ENCODE peak calls at places on chromosomes 7 and 10, in seven cellular contexts. M, P, W, L, H, S and G are unnamed samples.
A peak's percentile ranks its signal among the peaks of the same experiment; 100 is the strongest.

GRCh38 chr7:157975401-157976372 is 611.9 kb downstream of the PTPRN2 start:
- DNase-seq in H (no peak), L (no peak), P (peak; percentile 48), W (no peak), M (no peak), S (no peak), G (no peak)

GRCh38 chr7:45622058-45622457 is 47.9 kb downstream of the ADCY1 start:
- DNase-seq in M (no peak), P (no peak), L (no peak), W (no peak), H (no peak), S (peak; percentile 61), G (no peak)

GRCh38 chr7:157480651-157481050 is 143.8 kb downstream of the DNAJB6 start:
- DNase-seq in M (no peak), L (no peak), S (peak; percentile 41), H (no peak), P (no peak), W (no peak), G (no peak)

GRCh38 chr10:118394557-118395194 is 52.6 kb upstream of the FAM204A start:
- DNase-seq in H (no peak), W (no peak), P (no peak), L (no peak), M (no peak), S (no peak), G (no peak)

GRCh38 chr7:37310322-37311080 is 138.2 kb downstream of the ELMO1 start:
- DNase-seq in S (no peak), P (no peak), M (no peak), H (no peak), L (no peak), W (no peak), G (no peak)

GRCh38 chr10:21449288-21449966 is 76.1 kb downstream of the SKIDA1 start:
- DNase-seq in L (no peak), P (no peak), M (no peak), H (no peak), W (no peak), S (no peak), G (peak; percentile 43)

GRCh38 chr7:133940368-133940767 is 186.8 kb upstream of the LRGUK start:
- DNase-seq in W (no peak), L (no peak), M (no peak), H (no peak), P (no peak), S (no peak), G (no peak)

GRCh38 chr7:30871655-30872054 is 40.0 kb upstream of the AQP1 start:
- DNase-seq in M (no peak), P (no peak), L (no peak), W (no peak), S (no peak), H (no peak), G (no peak)

GRCh38 chr7:15407910-15408309 is 153.9 kb downstream of the AGMO start:
- DNase-seq in P (no peak), W (no peak), M (no peak), H (no peak), L (no peak), S (no peak), G (no peak)

GRCh38 chr7:1412322-1413261 is 46.7 kb downstream of the MICALL2 start:
- DNase-seq in L (peak; percentile 63), W (peak; percentile 85), M (peak; percentile 87), S (peak; percentile 94), H (no peak), P (peak; percentile 93), G (peak; percentile 39)

GRCh38 chr10:79346388-79347225 is 662 bp upstream of the PPIF start:
- DNase-seq in S (no peak), W (no peak), H (no peak), M (no peak), L (no peak), P (peak; percentile 60), G (no peak)

GRCh38 chr10:94088926-94089381 is 95.2 kb downstream of the PLCE1 start:
- DNase-seq in M (no peak), W (no peak), P (no peak), H (no peak), S (no peak), L (no peak), G (no peak)

GRCh38 chr7:113083834-113084498 is 2.7 kb downstream of the GPR85 start:
- DNase-seq in W (no peak), L (no peak), M (no peak), P (no peak), S (no peak), H (no peak), G (no peak)

GRCh38 chr10:21396889-21397288 is 128.6 kb downstream of the SKIDA1 start:
- DNase-seq in P (no peak), S (no peak), W (no peak), H (no peak), M (no peak), L (no peak), G (no peak)

GRCh38 chr7:81499262-81500116 is 270.4 kb downstream of the HGF start:
- DNase-seq in M (no peak), S (no peak), L (no peak), P (no peak), W (peak; percentile 52), H (peak; percentile 70), G (peak; percentile 29)

GRCh38 chr10:127973810-127974311 is 67.0 kb downstream of the PTPRE start:
- DNase-seq in H (no peak), S (no peak), P (no peak), L (no peak), W (no peak), M (no peak), G (no peak)

GRCh38 chr7:145360511-145361100 is 524.8 kb upstream of the TPK1 start:
- DNase-seq in H (no peak), L (no peak), M (no peak), S (peak; percentile 66), W (no peak), P (no peak), G (no peak)

DNA sequence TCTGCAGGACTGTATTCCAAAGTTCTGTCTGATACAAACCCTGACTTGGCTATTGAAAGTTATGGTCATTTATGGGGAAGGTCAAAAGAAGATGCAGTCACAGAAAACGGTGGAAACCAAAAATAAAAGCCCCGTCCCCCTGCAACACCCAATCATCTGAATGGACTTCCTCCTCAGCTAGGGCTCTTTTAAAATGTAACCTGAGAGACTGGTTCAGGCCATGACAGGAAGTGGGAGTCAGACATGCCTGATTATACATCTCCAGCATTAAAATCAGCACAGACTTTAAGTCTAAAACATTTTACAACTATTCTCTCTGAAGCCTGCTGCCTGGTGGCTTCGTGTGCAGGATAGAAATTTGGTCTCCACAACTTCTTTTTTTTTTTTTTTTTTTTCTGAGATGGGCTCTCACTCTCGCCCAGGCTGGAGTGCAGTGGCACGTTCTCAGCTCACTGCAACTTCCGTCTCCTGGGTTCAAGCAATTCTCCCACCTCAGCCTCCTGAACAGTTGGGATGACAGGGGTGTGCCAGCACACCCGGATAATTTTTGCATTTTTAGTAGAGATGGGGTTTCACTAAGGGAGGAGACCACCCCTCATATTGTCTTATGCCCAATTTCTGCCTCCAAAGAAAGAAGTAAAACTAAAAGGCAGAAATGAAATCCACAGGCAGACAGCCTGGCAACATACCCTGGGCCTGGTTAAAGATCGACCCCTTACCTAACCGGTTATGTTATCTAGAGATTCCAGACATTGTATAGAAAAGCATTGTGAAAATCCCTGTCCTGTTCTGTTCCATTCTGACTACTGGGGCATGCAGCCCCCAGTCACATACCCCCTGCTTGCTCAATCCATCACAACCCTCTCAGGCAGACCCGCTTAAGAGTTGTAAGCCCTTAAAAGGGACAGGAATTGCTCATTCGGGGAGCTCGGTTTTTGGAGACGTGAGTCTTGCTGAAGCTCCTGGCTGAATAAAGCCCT is 30.1 kb downstream of the HACD1 start:
- DNase-seq in W (no peak), S (no peak), M (no peak), P (no peak), H (no peak), L (no peak), G (no peak)
- H3K4me3 ChIP-seq in W (no peak overlapping the region), S (no peak overlapping the region), M (no peak overlapping the region), P (no peak overlapping the region), H (no peak overlapping the region), L (no peak overlapping the region), G (no peak overlapping the region)

GRCh38 chr10:101120520-101120883 is 10.6 kb upstream of the TLX1 start:
- DNase-seq in L (no peak), S (peak; percentile 11), M (no peak), P (no peak), W (no peak), H (no peak), G (no peak)
- H3K4me3 ChIP-seq in L (no peak overlapping the region), S (peak overlapping the region; percentile 11), M (peak overlapping the region; percentile 70), P (peak overlapping the region; percentile 52), W (no peak overlapping the region), H (no peak overlapping the region), G (no peak overlapping the region)

GRCh38 chr7:4861673-4862072 is at the start of gene PAPOLB:
- DNase-seq in L (no peak), S (no peak), P (no peak), M (peak; percentile 32), W (no peak), H (no peak), G (no peak)
- H3K4me3 ChIP-seq in L (peak within 1 kb of the TSS; percentile 10), S (no peak within 1 kb of the TSS), P (peak within 1 kb of the TSS; percentile 27), M (no peak within 1 kb of the TSS), W (no peak within 1 kb of the TSS), H (no peak within 1 kb of the TSS), G (peak within 1 kb of the TSS; percentile 38)

GRCh38 chr10:100518761-100519241 is 860 bp downstream of the SEC31B start:
- DNase-seq in M (peak; percentile 49), H (no peak), L (no peak), S (peak; percentile 67), W (peak; percentile 58), P (no peak), G (no peak)

GRCh38 chr10:100522107-100522811 is 2.6 kb upstream of the SEC31B start:
- DNase-seq in L (no peak), S (no peak), M (no peak), P (no peak), W (no peak), H (no peak), G (no peak)

GRCh38 chr10:100520811-100521210 is 1.1 kb upstream of the SEC31B start:
- DNase-seq in H (no peak), S (no peak), P (no peak), W (no peak), L (no peak), M (no peak), G (no peak)

GRCh38 chr10:100516847-100517246 is 2.8 kb downstream of the SEC31B start:
- DNase-seq in L (no peak), W (peak; percentile 21), S (no peak), M (no peak), P (no peak), H (no peak), G (no peak)

GRCh38 chr10:100519321-100520051 is at the start of gene SEC31B:
- DNase-seq in W (no peak), P (peak; percentile 69), L (no peak), S (peak; percentile 80), H (no peak), M (no peak), G (no peak)
- H3K4me3 ChIP-seq in W (no peak within 1 kb of the TSS), P (peak within 1 kb of the TSS; percentile 39), L (peak within 1 kb of the TSS; percentile 35), S (peak within 1 kb of the TSS; percentile 34), H (peak within 1 kb of the TSS; percentile 15), M (no peak within 1 kb of the TSS), G (no peak within 1 kb of the TSS)

DNA sequence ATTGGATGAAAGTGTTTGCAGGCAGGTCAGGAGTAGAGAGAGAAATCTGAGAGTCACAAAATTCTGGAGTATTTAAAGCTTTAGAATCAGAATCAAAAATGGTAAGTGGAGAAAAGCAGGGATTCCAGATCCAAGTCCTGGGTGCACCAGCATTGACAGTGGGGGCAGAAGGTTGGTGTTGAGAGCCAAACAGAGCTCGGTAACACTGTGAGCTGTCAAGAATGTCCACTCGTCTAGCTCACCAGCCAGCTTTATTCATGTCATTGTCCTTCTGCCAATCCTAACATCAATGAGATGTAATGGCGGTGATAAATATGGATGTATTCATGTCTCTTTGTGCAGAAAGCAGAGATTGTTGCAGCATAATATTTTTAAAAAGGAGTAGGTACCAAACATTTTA is 128.8 kb downstream of the KLF6 start:
- DNase-seq in M (no peak), H (no peak), W (no peak), L (no peak), P (no peak), S (no peak), G (no peak)
- H3K4me3 ChIP-seq in M (no peak overlapping the region), H (no peak overlapping the region), W (no peak overlapping the region), L (no peak overlapping the region), P (no peak overlapping the region), S (no peak overlapping the region), G (no peak overlapping the region)